ENCODE peak calls at places on chromosome 16, in four cellular contexts. F is aorta; T is activated T-cell treated with anti-CD3 and anti-CD28 coated beads, Interleukin-2, amount 50 U/mL, for 4 hours; E is stimulated activated CD4-positive, alpha-beta T cell treated with anti-CD3 and anti-CD28 coated beads, Interleukin-4, amount 100 ng/mL, for 24 hours. U is an unnamed sample.

GRCh38 chr16:66036162-66036561 is 330.3 kb upstream of the CDH5 start:
- DNase-seq in F (no peak), E (no peak), T (no peak), U (no peak)

GRCh38 chr16:87463722-87464690 is 28.8 kb downstream of the ZCCHC14 start:
- DNase-seq in T (peak; percentile 17), F (peak; percentile 77), E (peak; percentile 54), U (peak; percentile 33)

GRCh38 chr16:46885960-46886763 is 2.0 kb downstream of the GPT2 start:
- DNase-seq in F (no peak), E (no peak), T (no peak), U (no peak)

GRCh38 chr16:72991211-72991610 is 56.7 kb downstream of the ZFHX3 start:
- DNase-seq in E (no peak), T (no peak), F (no peak), U (no peak)

GRCh38 chr16:2296662-2297505 is 29.0 kb upstream of the RNPS1 start:
- DNase-seq in F (peak; percentile 49), E (peak; percentile 11), T (no peak), U (peak; percentile 63)

GRCh38 chr16:78402797-78403196 is 303.3 kb downstream of the WWOX start:
- DNase-seq in T (no peak), F (no peak), E (no peak), U (no peak)

GRCh38 chr16:5918553-5919127 is 821.0 kb upstream of the EEF2KMT start:
- DNase-seq in E (no peak), T (no peak), F (no peak), U (no peak)

GRCh38 chr16:67027046-67027445 is 1.9 kb upstream of the CBFB start:
- DNase-seq in F (no peak), E (no peak), T (no peak), U (peak; percentile 20)

GRCh38 chr16:83940630-83941378 is 12.2 kb upstream of the OSGIN1 start:
- DNase-seq in E (no peak), F (no peak), T (no peak), U (no peak)

GRCh38 chr16:85142771-85143211 is 30.5 kb upstream of the CIBAR2 start:
- DNase-seq in E (no peak), F (no peak), T (no peak), U (no peak)

GRCh38 chr16:85995591-85996461 is 96.9 kb downstream of the IRF8 start:
- DNase-seq in F (no peak), E (peak; percentile 56), T (no peak), U (peak; percentile 31)

GRCh38 chr16:64534180-64534780 is 587.6 kb downstream of the CDH11 start:
- DNase-seq in F (no peak), E (no peak), T (no peak), U (no peak)

GRCh38 chr16:70685938-70686375 is at the start of gene MTSS2:
- DNase-seq in F (peak; percentile 91), T (no peak), E (no peak), U (peak; percentile 45)

GRCh38 chr16:51151435-51151950 is 423 bp upstream of the SALL1 start:
- DNase-seq in F (no peak), T (no peak), E (no peak), U (no peak)

GRCh38 chr16:88856122-88856827 is 472 bp downstream of the GALNS start:
- DNase-seq in F (no peak), T (peak; percentile 11), E (no peak), U (peak; percentile 23)

U was measured in activated CD8-positive, alpha-beta T cell treated with anti-CD3 and anti-CD28 coated beads, Interleukin-2, amount 10 ng/mL, durations not matched to agents 7 days and 5 days.